ENCODE peak calls at places on chromosome 1, in ten cellular contexts. A is thyroid gland, E is esophagus squamous epithelium, O is tibial artery, I is cardiac muscle cell, Q is osteoblast, B is A549, F is mucosa of descending colon, S is body of pancreas, J is aorta. U is an unnamed sample.

GRCh38 chr1:220878223-220879081 is 791 bp upstream of the HLX start:
- DNase-seq in O (no peak), S (peak; percentile 42), J (no peak), F (peak; percentile 44), B (no peak), A (no peak), Q (peak; percentile 87), I (no peak), E (no peak), U (no peak)

GRCh38 chr1:57138432-57139078 is 172.7 kb upstream of the C8B start:
- DNase-seq in A (no peak), F (no peak), E (no peak), O (no peak), S (no peak), Q (no peak), I (no peak), B (no peak), J (no peak), U (no peak)

GRCh38 chr1:154791292-154792278 is 78.5 kb downstream of the KCNN3 start:
- DNase-seq in I (no peak), B (no peak), S (peak; percentile 21), F (peak; percentile 55), J (no peak), Q (peak; percentile 87), O (no peak), A (peak; percentile 82), E (no peak), U (no peak)

GRCh38 chr1:15727866-15728534 is 8.1 kb upstream of the SLC25A34 start:
- DNase-seq in O (no peak), S (no peak), A (no peak), B (no peak), F (no peak), J (no peak), I (no peak), Q (peak; percentile 55), E (no peak), U (peak; percentile 92)

GRCh38 chr1:224669400-224669799 is 53.3 kb downstream of the CNIH3 start:
- DNase-seq in I (no peak), O (no peak), J (no peak), A (no peak), Q (no peak), S (no peak), F (no peak), E (no peak), B (no peak), U (no peak)

GRCh38 chr1:231642600-231643332 is 16.2 kb downstream of the DISC1 start:
- DNase-seq in E (no peak), O (no peak), A (no peak), B (no peak), J (no peak), I (no peak), Q (no peak), S (no peak), F (no peak), U (no peak)

GRCh38 chr1:87113313-87113712 is 198.9 kb downstream of the HS2ST1 start:
- DNase-seq in I (no peak), J (no peak), B (no peak), O (peak; percentile 49), A (peak; percentile 63), Q (no peak), S (no peak), F (no peak), E (no peak), U (peak; percentile 24)

GRCh38 chr1:30041741-30042437 is 681.5 kb downstream of the MATN1 start:
- DNase-seq in O (no peak), J (no peak), S (no peak), B (no peak), E (no peak), I (no peak), Q (no peak), F (no peak), A (no peak), U (no peak)

GRCh38 chr1:189499736-189500135 is 977.9 kb downstream of the BRINP3 start:
- DNase-seq in F (no peak), J (no peak), B (no peak), E (no peak), A (no peak), S (no peak), O (no peak), I (no peak), Q (no peak), U (no peak)

GRCh38 chr1:29136463-29136915 is 12.8 kb upstream of the TMEM200B start:
- DNase-seq in J (peak; percentile 70), Q (no peak), S (peak; percentile 71), E (no peak), O (no peak), B (no peak), F (no peak), I (no peak), A (no peak), U (no peak)

GRCh38 chr1:98086156-98086555 is 165.3 kb upstream of the DPYD start:
- DNase-seq in O (no peak), S (no peak), B (no peak), F (no peak), Q (no peak), J (no peak), A (no peak), I (no peak), E (no peak), U (no peak)

GRCh38 chr1:207004931-207005830 is 27.4 kb downstream of the C1orf116 start:
- DNase-seq in J (no peak), F (no peak), E (no peak), S (peak; percentile 80), B (peak; percentile 77), O (no peak), A (peak; percentile 59), Q (no peak), I (peak; percentile 75), U (no peak)

GRCh38 chr1:7229696-7230095 is 444.4 kb downstream of the CAMTA1 start:
- DNase-seq in F (no peak), A (no peak), B (no peak), I (no peak), E (no peak), O (no peak), J (no peak), S (no peak), Q (peak; percentile 87), U (no peak)

GRCh38 chr1:182674346-182675246 is 9.8 kb downstream of the RGS8 start:
- DNase-seq in I (peak; percentile 61), B (no peak), S (peak; percentile 14), F (no peak), A (peak; percentile 61), E (no peak), O (peak; percentile 70), Q (no peak), J (no peak), U (peak; percentile 9)

GRCh38 chr1:182672487-182672836 is 11.9 kb downstream of the RGS8 start:
- DNase-seq in O (no peak), S (no peak), F (no peak), B (no peak), Q (no peak), J (no peak), I (no peak), A (no peak), E (no peak), U (no peak)

GRCh38 chr1:182679684-182680083 is 4.7 kb downstream of the RGS8 start:
- DNase-seq in E (no peak), A (no peak), S (no peak), O (no peak), F (no peak), J (no peak), Q (no peak), B (no peak), I (no peak), U (no peak)

GRCh38 chr1:182677393-182678098 is 6.8 kb downstream of the RGS8 start:
- DNase-seq in O (no peak), I (no peak), S (no peak), J (no peak), Q (no peak), B (no peak), E (no peak), F (no peak), A (no peak), U (no peak)

GRCh38 chr1:182676321-182676720 is 8.1 kb downstream of the RGS8 start:
- DNase-seq in J (no peak), F (no peak), O (no peak), B (no peak), E (no peak), I (no peak), S (no peak), A (no peak), Q (no peak), U (no peak)
- H3K4me1 ChIP-seq in J (no peaks in the 10 kb centered on the region), F (no peaks in the 10 kb centered on the region), O (peaks cover 12% of the 10 kb centered on the region), B (peaks cover 10% of the 10 kb centered on the region), E (no peaks in the 10 kb centered on the region), I (peaks cover 14% of the 10 kb centered on the region), S (no peaks in the 10 kb centered on the region), A (peaks cover 13% of the 10 kb centered on the region), Q (peaks cover 5% of the 10 kb centered on the region), U (peaks cover 8% of the 10 kb centered on the region)

DNA sequence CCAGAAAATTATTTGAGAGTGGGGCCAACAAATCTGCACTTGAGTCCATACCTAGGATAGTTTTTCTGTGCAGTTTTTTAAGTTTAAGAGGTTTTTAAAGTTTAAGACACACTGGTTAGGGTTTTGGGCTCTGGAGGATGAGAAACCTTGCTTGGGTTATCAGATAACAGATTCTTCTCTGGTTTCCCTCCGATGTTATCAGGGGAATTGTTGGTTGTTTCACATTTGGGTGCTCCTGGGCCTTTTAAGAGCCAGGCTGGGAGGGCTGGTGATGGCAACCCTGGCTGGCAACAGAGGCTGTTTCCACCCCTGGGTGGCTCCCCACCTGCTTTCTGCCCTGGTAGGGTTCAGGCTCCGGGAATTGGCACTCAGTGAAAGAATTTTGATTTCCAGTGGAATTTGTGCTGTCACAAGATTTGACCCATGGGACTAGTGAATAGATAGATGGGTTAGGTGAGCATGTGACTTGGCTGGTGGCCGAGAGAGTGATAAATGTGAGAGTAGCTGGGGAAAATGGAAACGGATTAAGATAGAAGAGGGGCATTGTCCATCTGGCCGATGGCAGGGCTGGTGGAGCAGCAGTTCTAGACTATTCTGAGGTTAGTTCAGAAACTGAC is 14.8 kb downstream of the VANGL1 start:
- DNase-seq in B (no peak), I (no peak), F (no peak), O (no peak), E (no peak), S (peak; percentile 47), A (no peak), J (no peak), Q (peak; percentile 38), U (no peak)
- H3K4me1 ChIP-seq in B (no peaks in the 10 kb centered on the region), I (peaks cover 18% of the 10 kb centered on the region), F (no peaks in the 10 kb centered on the region), O (peaks cover 8% of the 10 kb centered on the region), E (peaks cover 21% of the 10 kb centered on the region), S (peaks cover 23% of the 10 kb centered on the region), A (peaks cover 10% of the 10 kb centered on the region), J (no peaks in the 10 kb centered on the region), Q (no peaks in the 10 kb centered on the region), U (no peaks in the 10 kb centered on the region)

DNA sequence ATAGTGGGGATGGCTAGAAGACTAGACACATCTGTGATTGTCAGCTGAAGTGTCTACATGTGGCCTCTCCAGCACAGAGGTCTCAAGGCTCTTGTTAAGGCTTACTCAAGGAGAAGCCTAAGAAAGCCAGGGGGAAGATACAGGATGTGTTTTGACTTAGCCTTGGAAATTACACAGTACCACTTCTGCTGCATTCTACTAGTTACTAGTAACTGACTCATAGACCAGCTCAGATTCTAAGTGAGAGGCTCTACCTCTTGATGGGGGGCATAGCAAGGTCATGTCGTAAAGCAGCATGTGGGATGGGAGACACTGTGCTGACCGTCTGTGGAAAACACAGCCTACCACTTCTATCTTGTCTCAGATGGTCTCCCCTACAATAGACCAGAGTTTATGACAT is 99.5 kb downstream of the UBE2U start:
- DNase-seq in J (no peak), O (no peak), A (no peak), B (no peak), S (no peak), F (no peak), Q (no peak), I (no peak), E (no peak), U (no peak)
- H3K4me1 ChIP-seq in J (no peaks in the 10 kb centered on the region), O (no peaks in the 10 kb centered on the region), A (no peaks in the 10 kb centered on the region), B (no peaks in the 10 kb centered on the region), S (no peaks in the 10 kb centered on the region), F (no peaks in the 10 kb centered on the region), Q (no peaks in the 10 kb centered on the region), I (no peaks in the 10 kb centered on the region), E (no peaks in the 10 kb centered on the region), U (no peaks in the 10 kb centered on the region)

GRCh38 chr1:24769656-24770651 is 24.7 kb downstream of the CLIC4 start:
- DNase-seq in A (no peak), F (no peak), I (peak; percentile 42), S (no peak), O (no peak), J (no peak), E (no peak), Q (no peak), B (no peak), U (no peak)
- H3K4me1 ChIP-seq in A (no peaks in the 10 kb centered on the region), F (no peaks in the 10 kb centered on the region), I (peaks cover 35% of the 10 kb centered on the region), S (peaks cover 29% of the 10 kb centered on the region), O (peaks cover 28% of the 10 kb centered on the region), J (peaks cover 2% of the 10 kb centered on the region), E (peaks cover 15% of the 10 kb centered on the region), Q (peaks cover 62% of the 10 kb centered on the region), B (peaks cover 38% of the 10 kb centered on the region), U (peaks cover 10% of the 10 kb centered on the region)